ENCODE peak calls at places on chromosomes 7 and 10, in seven cellular contexts. D, M, A, L, Z, Y and F are unnamed samples.

GRCh38 chr10:4081691-4082111 is 296.7 kb upstream of the KLF6 start:
- DNase-seq in D (no peak), M (no peak), A (no peak), L (peak), Z (no peak), Y (no peak), F (peak)

GRCh38 chr10:132272061-132272766 is 35.5 kb downstream of the STK32C start:
- DNase-seq in D (peak), M (peak), A (peak), L (no peak), Z (no peak), Y (no peak), F (peak)

GRCh38 chr7:43534110-43534509 is 48.8 kb upstream of the STK17A start:
- DNase-seq in D (peak), M (peak), A (peak), L (no peak), Z (no peak), Y (no peak), F (peak)

GRCh38 chr10:29681700-29682444 is 47.1 kb upstream of the SVIL start:
- DNase-seq in D (no peak), M (no peak), A (no peak), L (no peak), Z (no peak), Y (no peak), F (no peak)

GRCh38 chr7:94393251-94393758 is 1.4 kb upstream of the COL1A2 start:
- DNase-seq in D (peak), M (peak), A (peak), L (no peak), Z (peak), Y (no peak), F (no peak)

GRCh38 chr10:60828489-60828852 is 50.2 kb downstream of the CDK1 start:
- DNase-seq in D (peak), M (no peak), A (no peak), L (no peak), Z (no peak), Y (peak), F (peak)

GRCh38 chr10:35042783-35043182 is 47.4 kb downstream of the CUL2 start:
- DNase-seq in D (no peak), M (no peak), A (peak), L (no peak), Z (no peak), Y (peak), F (no peak)

GRCh38 chr7:90216771-90217170 is 5.2 kb downstream of the STEAP2 start:
- DNase-seq in D (no peak), M (no peak), A (no peak), L (no peak), Z (no peak), Y (no peak), F (no peak)

GRCh38 chr7:100623951-100624824 is 11.8 kb downstream of the MOSPD3 start:
- DNase-seq in D (no peak), M (no peak), A (no peak), L (no peak), Z (no peak), Y (no peak), F (no peak)

GRCh38 chr7:27966219-27966780 is 214.3 kb downstream of the JAZF1 start:
- DNase-seq in D (no peak), M (no peak), A (no peak), L (no peak), Z (no peak), Y (no peak), F (no peak)

GRCh38 chr7:89238156-89238555 is 442.6 kb upstream of the TEX47 start:
- DNase-seq in D (peak), M (peak), A (no peak), L (no peak), Z (no peak), Y (peak), F (peak)

GRCh38 chr10:63213489-63213888 is 80.4 kb downstream of the NRBF2 start:
- DNase-seq in D (no peak), M (no peak), A (no peak), L (no peak), Z (no peak), Y (no peak), F (no peak)

GRCh38 chr7:105388373-105389089 is at the start of gene SRPK2:
- DNase-seq in D (peak), M (peak), A (peak), L (peak), Z (peak), Y (peak), F (peak)

GRCh38 chr7:38704751-38705150 is 73.6 kb upstream of the AMPH start:
- DNase-seq in D (no peak), M (no peak), A (no peak), L (no peak), Z (no peak), Y (peak), F (no peak)

GRCh38 chr7:104126411-104126841 is 81.4 kb downstream of the ORC5 start:
- DNase-seq in D (no peak), M (no peak), A (no peak), L (no peak), Z (peak), Y (no peak), F (no peak)

GRCh38 chr10:113007821-113008220 is 57.8 kb downstream of the TCF7L2 start:
- DNase-seq in D (no peak), M (no peak), A (no peak), L (no peak), Z (no peak), Y (no peak), F (no peak)

GRCh38 chr7:6271091-6271658 is 1.2 kb downstream of the CYTH3 start:
- DNase-seq in D (peak), M (peak), A (peak), L (no peak), Z (peak), Y (peak), F (no peak)

GRCh38 chr7:117872565-117873055 is 631 bp downstream of the CTTNBP2 start:
- DNase-seq in D (no peak), M (peak), A (peak), L (no peak), Z (peak), Y (no peak), F (no peak)

GRCh38 chr7:28315565-28316420 is 96.5 kb upstream of the CREB5 start:
- DNase-seq in D (peak), M (peak), A (no peak), L (no peak), Z (no peak), Y (no peak), F (peak)

GRCh38 chr7:158613481-158613880 is 25.9 kb upstream of the PTPRN2 start:
- DNase-seq in D (no peak), M (no peak), A (no peak), L (peak), Z (no peak), Y (no peak), F (peak)

GRCh38 chr10:72567884-72568283 is 58.0 kb downstream of the MICU1 start:
- DNase-seq in D (no peak), M (peak), A (no peak), L (no peak), Z (peak), Y (peak), F (no peak)

GRCh38 chr10:70846795-70847194 is 31.0 kb downstream of the SGPL1 start:
- DNase-seq in D (no peak), M (no peak), A (no peak), L (no peak), Z (no peak), Y (no peak), F (peak)

GRCh38 chr10:75941181-75941580 is 509.8 kb downstream of the LRMDA start:
- DNase-seq in D (no peak), M (no peak), A (no peak), L (no peak), Z (no peak), Y (no peak), F (no peak)

GRCh38 chr10:99337261-99337905 is 8.2 kb downstream of the CNNM1 start:
- DNase-seq in D (no peak), M (no peak), A (no peak), L (peak), Z (no peak), Y (peak), F (no peak)

GRCh38 chr10:129531195-129531968 is 64.3 kb downstream of the MGMT start:
- DNase-seq in D (peak), M (peak), A (no peak), L (peak), Z (peak), Y (peak), F (peak)

GRCh38 chr7:103966593-103967277 is 22.7 kb downstream of the RELN start:
- DNase-seq in D (no peak), M (no peak), A (no peak), L (no peak), Z (no peak), Y (no peak), F (no peak)

GRCh38 chr10:89523274-89523673 is 12.1 kb downstream of the SLC16A12 start:
- DNase-seq in D (no peak), M (no peak), A (no peak), L (no peak), Z (no peak), Y (no peak), F (peak)

GRCh38 chr10:26858707-26859034 is 2.1 kb downstream of the ABI1 start:
- DNase-seq in D (no peak), M (peak), A (no peak), L (no peak), Z (no peak), Y (peak), F (no peak)

GRCh38 chr7:24769863-24770262 is 12.6 kb upstream of the GSDME start:
- DNase-seq in D (no peak), M (no peak), A (no peak), L (no peak), Z (no peak), Y (no peak), F (no peak)

GRCh38 chr7:24773646-24774045 is 16.4 kb upstream of the GSDME start:
- DNase-seq in D (no peak), M (no peak), A (no peak), L (no peak), Z (no peak), Y (no peak), F (no peak)

GRCh38 chr7:24767878-24768569 is 10.8 kb upstream of the GSDME start:
- DNase-seq in D (no peak), M (no peak), A (no peak), L (no peak), Z (no peak), Y (no peak), F (no peak)

GRCh38 chr7:24764972-24765744 is 7.9 kb upstream of the GSDME start:
- DNase-seq in D (peak), M (peak), A (no peak), L (no peak), Z (no peak), Y (no peak), F (no peak)

DNA sequence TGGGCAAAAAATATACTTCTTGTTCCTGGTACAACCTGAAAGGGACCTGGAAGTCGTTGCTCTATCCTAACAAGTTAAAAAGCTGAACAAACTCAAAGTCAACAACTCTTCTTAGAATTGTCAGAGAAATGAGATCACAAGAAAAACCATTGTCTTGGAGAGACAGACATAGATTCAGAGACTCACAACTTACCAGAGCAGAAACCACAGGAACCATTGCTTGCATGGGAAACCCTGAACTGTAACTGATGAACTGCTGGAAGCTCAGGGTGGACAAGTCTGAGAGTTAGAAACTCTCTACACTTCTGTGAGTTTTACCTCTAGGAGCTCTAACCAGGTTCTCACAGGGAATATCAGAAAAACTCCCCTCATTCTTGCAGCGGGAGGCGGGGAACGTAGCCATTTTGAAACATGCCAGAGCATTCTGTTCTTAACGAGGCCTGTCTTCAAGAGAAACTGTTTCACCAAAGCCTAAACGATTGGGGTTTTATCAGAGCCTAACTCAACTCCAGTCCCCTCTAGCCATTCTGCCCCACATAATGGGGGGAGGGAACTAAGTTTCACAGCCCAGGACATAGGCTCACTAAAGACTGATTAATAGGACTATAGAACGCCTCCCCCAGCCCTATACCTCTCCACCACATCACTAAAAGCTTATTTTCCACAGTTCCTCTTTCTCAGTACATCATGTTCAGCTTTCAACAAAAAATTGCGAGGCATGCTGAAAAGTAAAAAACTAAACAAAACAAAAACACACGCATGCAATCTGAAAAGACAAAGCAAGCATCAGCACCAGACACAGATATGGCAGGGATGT is 12.0 kb upstream of the GSDME start:
- DNase-seq in D (no peak), M (no peak), A (no peak), L (no peak), Z (no peak), Y (no peak), F (no peak)
- H2AFZ ChIP-seq in D (no peak), M (no peak), A (no peak), L (no peak), Z (peak), Y (no peak), F (no peak)

GRCh38 chr10:42812028-42812427 is 29.4 kb downstream of the BMS1 start:
- DNase-seq in D (no peak), M (no peak), A (no peak), L (no peak), Z (no peak), Y (no peak), F (no peak)

GRCh38 chr10:42809670-42810069 is 27.1 kb downstream of the BMS1 start:
- DNase-seq in D (no peak), M (no peak), A (no peak), L (no peak), Z (no peak), Y (no peak), F (no peak)
- H3K4me2 ChIP-seq in D (no peak), M (no peak), A (no peak), L (no peak), Z (no peak), Y (no peak), F (no peak)

GRCh38 chr7:121026159-121026558 is 37.6 kb downstream of the CPED1 start:
- DNase-seq in D (no peak), M (no peak), A (no peak), L (no peak), Z (no peak), Y (no peak), F (no peak)

GRCh38 chr7:121029302-121029701 is 40.8 kb downstream of the CPED1 start:
- DNase-seq in D (no peak), M (no peak), A (no peak), L (no peak), Z (no peak), Y (no peak), F (no peak)

GRCh38 chr7:121026577-121027111 is 38.1 kb downstream of the CPED1 start:
- DNase-seq in D (no peak), M (no peak), A (no peak), L (no peak), Z (no peak), Y (no peak), F (no peak)

GRCh38 chr7:121030308-121030707 is 41.8 kb downstream of the CPED1 start:
- DNase-seq in D (no peak), M (no peak), A (no peak), L (no peak), Z (no peak), Y (no peak), F (no peak)

DNA sequence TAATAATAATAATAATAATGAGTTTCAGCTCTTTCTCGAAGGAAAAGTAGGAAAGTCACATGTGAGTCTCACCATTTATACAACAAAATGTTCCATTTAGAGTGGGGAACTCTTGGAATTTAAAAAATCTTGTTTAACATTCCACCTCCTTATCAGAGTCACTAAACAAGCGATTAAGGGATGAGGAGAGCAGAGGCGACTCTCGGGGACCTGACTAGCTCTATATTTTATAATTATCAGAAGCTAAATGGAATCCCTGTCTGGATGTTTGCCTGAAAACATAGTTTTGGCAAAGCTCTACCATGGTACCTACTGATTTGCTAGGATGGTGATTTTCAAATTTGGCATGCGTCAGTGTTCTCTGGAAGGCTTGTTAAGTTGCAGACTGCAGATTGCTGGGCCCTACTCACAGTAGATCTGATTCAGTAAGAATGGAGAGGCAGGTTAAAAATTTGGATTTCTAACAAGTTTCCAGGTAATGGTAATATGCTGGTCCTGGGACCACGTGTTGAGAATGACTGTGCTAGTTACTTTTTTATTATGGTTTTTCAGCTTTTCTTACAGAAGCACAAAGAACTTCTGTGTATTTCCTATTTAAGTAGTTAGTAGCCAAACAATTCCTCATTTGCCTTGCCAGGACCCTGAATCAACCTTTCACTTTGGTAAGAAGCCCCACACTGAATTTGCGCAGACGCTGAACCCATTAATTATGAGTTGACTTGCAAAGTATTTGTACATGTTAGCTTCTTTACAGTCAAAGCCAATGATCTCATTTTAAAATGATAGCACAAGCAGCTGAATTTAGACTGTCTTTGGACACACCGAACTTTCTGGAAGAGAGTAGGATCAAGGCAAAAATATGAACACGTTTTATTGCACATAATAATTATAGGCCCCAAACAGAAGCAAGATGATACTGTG is 39.5 kb downstream of the CPED1 start:
- DNase-seq in D (peak), M (peak), A (no peak), L (no peak), Z (no peak), Y (no peak), F (peak)
- H2AFZ ChIP-seq in D (no peak), M (no peak), A (no peak), L (peak), Z (peak), Y (no peak), F (no peak)

GRCh38 chr10:73588656-73589055 is 2.5 kb downstream of the USP54 start:
- DNase-seq in D (peak), M (peak), A (peak), L (no peak), Z (no peak), Y (peak), F (peak)
- H3K4me2 ChIP-seq in D (no peak), M (no peak), A (peak), L (peak), Z (no peak), Y (peak), F (no peak)

GRCh38 chr7:119177863-119178262 is 953.4 kb downstream of the ANKRD7 start:
- DNase-seq in D (no peak), M (no peak), A (no peak), L (no peak), Z (no peak), Y (no peak), F (no peak)

GRCh38 chr7:119172043-119172442 is 947.5 kb downstream of the ANKRD7 start:
- DNase-seq in D (no peak), M (no peak), A (no peak), L (no peak), Z (no peak), Y (no peak), F (no peak)

DNA sequence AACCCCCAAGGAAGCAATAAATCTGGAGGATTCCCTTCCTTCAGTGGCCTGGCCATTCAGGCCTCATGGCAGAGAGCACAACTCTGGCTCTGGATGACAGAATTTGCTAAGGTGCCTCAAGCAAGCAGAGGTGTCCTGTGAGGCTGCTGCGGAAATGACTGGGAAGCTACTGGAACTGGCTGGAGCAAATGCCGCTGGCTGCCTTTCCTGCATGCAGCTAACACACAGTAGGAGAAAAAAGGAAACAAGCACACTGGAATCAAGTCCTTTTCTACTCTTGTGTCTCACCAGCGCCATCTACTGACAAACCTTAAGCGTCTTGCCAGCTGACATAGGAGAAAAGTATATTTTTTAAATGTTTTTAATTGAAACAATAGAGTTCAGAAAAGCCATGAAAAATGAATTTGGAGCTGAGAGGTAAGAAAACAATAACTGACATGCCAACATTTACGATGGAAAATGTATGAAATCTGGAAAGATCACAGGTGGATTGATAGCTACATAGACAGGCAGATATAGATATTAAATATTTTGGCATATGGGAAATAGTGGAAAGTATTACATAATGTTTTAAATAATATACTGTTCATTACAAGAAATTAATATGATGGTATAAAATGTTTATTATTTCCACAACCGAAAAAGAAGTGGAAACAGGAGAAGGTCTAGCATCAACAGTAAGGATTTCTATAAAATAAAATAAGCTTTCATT is 951.6 kb downstream of the ANKRD7 start:
- DNase-seq in D (peak), M (peak), A (peak), L (no peak), Z (peak), Y (peak), F (peak)
- H2AFZ ChIP-seq in D (no peak), M (no peak), A (peak), L (no peak), Z (peak), Y (peak), F (peak)

DNA sequence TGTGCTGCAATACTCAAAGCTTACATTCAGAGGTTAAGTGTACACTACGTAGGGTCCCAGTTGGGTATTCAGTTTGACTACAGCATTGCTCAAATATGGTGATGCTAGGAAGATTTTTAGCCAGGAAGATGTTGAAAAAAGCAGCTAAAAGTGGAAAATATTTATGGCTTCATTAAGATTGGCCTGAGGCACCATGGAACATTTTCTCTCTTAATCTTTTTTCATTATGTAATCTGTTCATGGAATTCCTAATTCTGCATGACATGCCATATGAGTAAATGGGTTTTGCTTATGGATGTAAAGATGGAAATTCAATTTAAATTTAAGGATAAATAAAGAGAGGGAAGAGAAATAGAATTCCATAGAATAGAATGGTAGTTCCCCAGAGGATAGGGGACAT is 71.9 kb upstream of the ABCB5 start:
- DNase-seq in D (no peak), M (no peak), A (no peak), L (no peak), Z (no peak), Y (no peak), F (no peak)
- H3K4me2 ChIP-seq in D (no peak), M (no peak), A (no peak), L (no peak), Z (no peak), Y (no peak), F (no peak)